ENCODE peak calls at places on chromosomes 1 and 21, in eight cellular contexts. C is body of pancreas; Y is adipocyte; Q is CD8-positive, alpha-beta memory T cell; V is mammary epithelial cell; K is hepatocyte; P is fibroblast of lung; U is SK-N-MC. I is an unnamed sample. For H3K9me3, the result is how much of the 10 kb centered on the place peaks cover.

GRCh38 chr1:206537141-206537540 is 29.8 kb downstream of the RASSF5 start:
- DNase-seq in C (no peak), Y (no peak), Q (no peak), V (no peak), K (no peak), P (no peak), U (no peak), I (no peak)

GRCh38 chr21:42089093-42089631 is 18.0 kb downstream of the UMODL1 start:
- DNase-seq in C (no peak), Y (no peak), Q (no peak), V (no peak), K (no peak), P (no peak), U (no peak), I (no peak)

GRCh38 chr1:235563513-235563912 is 59.3 kb upstream of the B3GALNT2 start:
- DNase-seq in C (no peak), Y (no peak), Q (no peak), V (no peak), K (no peak), P (no peak), U (no peak), I (no peak)

GRCh38 chr1:32878183-32878582 is 7.5 kb upstream of the FNDC5 start:
- DNase-seq in C (no peak), Y (no peak), Q (no peak), V (peak), K (no peak), P (no peak), U (no peak), I (no peak)

GRCh38 chr1:10832703-10833102 is 36.3 kb upstream of the CASZ1 start:
- DNase-seq in C (no peak), Y (no peak), Q (no peak), V (peak), K (no peak), P (no peak), U (no peak), I (no peak)

GRCh38 chr1:194658090-194658439 is 1471.7 kb upstream of the B3GALT2 start:
- DNase-seq in C (no peak), Y (peak), Q (no peak), V (peak), K (no peak), P (peak), U (no peak), I (no peak)

GRCh38 chr1:20474333-20474975 is 11.6 kb downstream of the CAMK2N1 start:
- DNase-seq in C (no peak), Y (no peak), Q (no peak), V (no peak), K (no peak), P (peak), U (no peak), I (no peak)

GRCh38 chr1:156214024-156214748 is 1.4 kb downstream of the PMF1 start:
- DNase-seq in C (no peak), Y (peak), Q (no peak), V (peak), K (no peak), P (peak), U (no peak), I (peak)

GRCh38 chr1:93552751-93553455 is 105.0 kb downstream of the FNBP1L start:
- DNase-seq in C (no peak), Y (peak), Q (no peak), V (peak), K (no peak), P (peak), U (no peak), I (peak)

GRCh38 chr1:101290922-101291561 is 54.2 kb downstream of the S1PR1 start:
- DNase-seq in C (no peak), Y (no peak), Q (no peak), V (no peak), K (no peak), P (no peak), U (no peak), I (no peak)

GRCh38 chr21:31410763-31411278 is 66.8 kb upstream of the TIAM1 start:
- DNase-seq in C (no peak), Y (no peak), Q (no peak), V (no peak), K (no peak), P (no peak), U (no peak), I (no peak)

GRCh38 chr1:206654826-206655225 is 19.5 kb downstream of the DYRK3 start:
- DNase-seq in C (no peak), Y (no peak), Q (no peak), V (no peak), K (no peak), P (no peak), U (no peak), I (no peak)

GRCh38 chr1:31704261-31705079 is 653 bp upstream of the COL16A1 start:
- DNase-seq in C (peak), Y (peak), Q (no peak), V (peak), K (peak), P (peak), U (no peak), I (peak)
- H3K4me3 ChIP-seq in C (no peak), Y (peak), Q (no peak), V (peak), K (peak), P (peak), U (peak), I (peak)

GRCh38 chr1:82449671-82450070 is 648.9 kb downstream of the ADGRL2 start:
- DNase-seq in C (no peak), Y (peak), Q (no peak), V (no peak), K (no peak), P (no peak), U (no peak), I (no peak)

GRCh38 chr1:82445132-82445531 is 644.4 kb downstream of the ADGRL2 start:
- DNase-seq in C (no peak), Y (no peak), Q (no peak), V (no peak), K (no peak), P (no peak), U (no peak), I (no peak)

GRCh38 chr1:82446955-82447354 is 646.2 kb downstream of the ADGRL2 start:
- DNase-seq in C (no peak), Y (no peak), Q (no peak), V (no peak), K (no peak), P (no peak), U (no peak), I (no peak)

GRCh38 chr1:82445827-82446226 is 645.1 kb downstream of the ADGRL2 start:
- DNase-seq in C (no peak), Y (peak), Q (no peak), V (no peak), K (no peak), P (peak), U (no peak), I (no peak)

GRCh38 chr1:82446251-82446650 is 645.5 kb downstream of the ADGRL2 start:
- DNase-seq in C (peak), Y (peak), Q (no peak), V (no peak), K (no peak), P (no peak), U (no peak), I (no peak)
- H3K9me3 ChIP-seq in C (under half), Y (under half), Q (under half), V (under half), K (under half), P (under half), U (under half), I (under half)

GRCh38 chr1:111738133-111738435 is 1.1 kb downstream of the INKA2 start:
- DNase-seq in C (no peak), Y (no peak), Q (peak), V (no peak), K (no peak), P (no peak), U (no peak), I (no peak)

GRCh38 chr1:111735858-111736544 is 3.2 kb downstream of the INKA2 start:
- DNase-seq in C (no peak), Y (no peak), Q (no peak), V (no peak), K (no peak), P (peak), U (no peak), I (no peak)

GRCh38 chr1:111735321-111735720 is 3.9 kb downstream of the INKA2 start:
- DNase-seq in C (no peak), Y (no peak), Q (no peak), V (no peak), K (no peak), P (peak), U (no peak), I (no peak)

GRCh38 chr1:111737216-111738132 is 1.7 kb downstream of the INKA2 start:
- DNase-seq in C (no peak), Y (no peak), Q (no peak), V (no peak), K (no peak), P (no peak), U (no peak), I (no peak)

DNA sequence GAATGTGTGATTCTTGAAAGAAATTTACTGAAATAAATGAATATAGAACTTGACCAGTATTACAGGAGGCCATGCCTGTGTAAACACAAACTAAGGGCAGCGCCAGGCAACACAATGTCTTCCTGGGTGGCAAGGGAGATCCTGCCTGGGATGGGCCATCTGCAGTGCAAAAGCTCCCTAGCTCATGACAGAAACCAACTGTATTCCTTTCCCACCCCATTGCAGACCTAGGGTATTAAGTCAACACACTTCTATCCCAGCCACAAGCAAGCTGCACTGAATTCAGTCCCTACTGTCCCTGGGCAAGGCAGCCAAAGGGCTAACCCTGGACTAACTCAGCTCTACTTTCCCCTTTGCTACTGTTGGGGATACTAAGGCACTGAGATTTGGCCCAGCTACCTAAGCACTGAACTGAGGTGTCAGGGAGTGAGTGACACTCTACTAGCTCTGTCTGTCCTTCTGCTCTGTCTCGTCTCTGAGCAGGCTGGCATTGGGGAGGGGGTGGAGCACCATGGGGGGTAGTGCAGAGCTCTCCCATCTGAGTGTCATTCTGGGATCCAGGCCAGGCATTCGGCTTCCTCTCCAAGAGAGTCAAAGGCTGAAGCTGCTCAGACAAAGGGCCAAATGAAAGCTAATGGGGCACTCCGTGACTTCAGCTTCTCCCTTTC is 2.5 kb downstream of the INKA2 start:
- DNase-seq in C (no peak), Y (no peak), Q (no peak), V (no peak), K (no peak), P (peak), U (no peak), I (peak)
- H3K4me3 ChIP-seq in C (no peak), Y (peak), Q (no peak), V (no peak), K (no peak), P (peak), U (no peak), I (no peak)

GRCh38 chr1:2962946-2963345 is 58.3 kb upstream of the ACTRT2 start:
- DNase-seq in C (no peak), Y (no peak), Q (peak), V (no peak), K (no peak), P (no peak), U (no peak), I (no peak)

GRCh38 chr1:2961081-2961480 is 60.2 kb upstream of the ACTRT2 start:
- DNase-seq in C (no peak), Y (no peak), Q (peak), V (no peak), K (no peak), P (no peak), U (no peak), I (no peak)

GRCh38 chr1:2962061-2962460 is 59.2 kb upstream of the ACTRT2 start:
- DNase-seq in C (no peak), Y (no peak), Q (peak), V (no peak), K (no peak), P (no peak), U (no peak), I (no peak)

GRCh38 chr1:2962541-2962940 is 58.7 kb upstream of the ACTRT2 start:
- DNase-seq in C (no peak), Y (no peak), Q (peak), V (no peak), K (no peak), P (no peak), U (no peak), I (no peak)

GRCh38 chr1:2961661-2962060 is 59.6 kb upstream of the ACTRT2 start:
- DNase-seq in C (no peak), Y (no peak), Q (peak), V (no peak), K (no peak), P (no peak), U (no peak), I (no peak)
- H3K9me3 ChIP-seq in C (under half), Y (under half), Q (under half), V (half or more), K (under half), P (under half), U (under half), I (under half)

DNA sequence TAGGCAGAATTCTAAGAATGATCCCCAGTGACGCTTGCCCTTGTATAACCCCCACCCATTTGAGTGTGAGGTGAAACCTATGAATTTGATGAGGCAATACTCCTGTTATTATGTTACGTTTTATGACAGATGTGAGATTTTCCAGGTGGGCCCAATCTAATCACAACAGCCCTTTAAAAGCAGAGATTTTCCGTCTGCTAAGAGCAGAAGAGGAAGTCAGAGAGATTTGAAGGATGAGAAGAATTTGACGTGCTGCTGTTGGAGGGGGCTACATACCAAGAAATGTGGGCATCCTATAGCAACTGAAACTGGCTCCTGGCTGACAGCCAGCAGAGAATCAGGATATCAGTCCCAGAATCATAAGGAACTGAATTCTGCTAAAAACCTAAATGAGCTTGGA is 2.4 kb upstream of the SLC19A2 start:
- DNase-seq in C (no peak), Y (no peak), Q (no peak), V (no peak), K (no peak), P (no peak), U (no peak), I (no peak)
- H3K4me3 ChIP-seq in C (no peak), Y (peak), Q (no peak), V (no peak), K (no peak), P (no peak), U (no peak), I (no peak)

DNA sequence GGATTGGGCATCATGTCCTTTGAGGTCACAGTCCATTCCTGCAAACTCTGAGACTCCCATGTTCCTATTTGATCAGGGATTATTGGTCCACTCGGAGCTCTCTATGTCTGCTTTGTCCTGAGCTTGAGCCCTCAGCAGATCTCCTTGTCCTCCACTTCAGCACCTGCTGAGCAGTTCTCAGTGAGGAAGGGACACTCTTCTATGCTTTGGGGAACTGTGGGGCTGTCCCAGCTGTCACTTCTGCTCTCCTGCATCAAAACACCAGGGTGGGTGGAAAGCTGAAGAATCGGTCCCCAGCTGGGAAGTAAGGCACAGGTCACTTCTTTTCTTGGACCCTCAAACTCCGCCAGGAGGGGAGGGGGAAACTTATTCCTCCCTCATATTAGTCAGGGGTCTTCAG is 99.5 kb downstream of the PCP4 start:
- DNase-seq in C (no peak), Y (no peak), Q (no peak), V (no peak), K (no peak), P (no peak), U (no peak), I (no peak)
- H3K9me3 ChIP-seq in C (under half), Y (under half), Q (under half), V (under half), K (under half), P (under half), U (under half), I (under half)